ENCODE peak calls at places on chromosomes 13 and 19, in nine cellular contexts. H is foreskin keratinocyte, Q is cardiac fibroblast, U is astrocyte, J is neural progenitor cell, R is esophagus squamous epithelium, Y is PC-9, M is mammary epithelial cell, C is OCI-LY7. I is an unnamed sample.

GRCh38 chr19:47111081-47111589 is 2.4 kb downstream of the ZC3H4 start:
- DNase-seq in Q (no peak), J (peak), Y (no peak), M (peak), R (no peak), C (peak), H (no peak), U (no peak), I (peak)

GRCh38 chr13:20231839-20232555 is at the start of gene GJB6:
- DNase-seq in C (no peak), Q (no peak), U (no peak), H (peak), Y (no peak), J (peak), R (no peak), M (peak), I (no peak)

GRCh38 chr13:73754241-73754640 is 380.0 kb downstream of the KLF12 start:
- DNase-seq in M (no peak), R (no peak), U (no peak), C (no peak), J (no peak), Q (no peak), Y (no peak), H (no peak), I (no peak)

GRCh38 chr13:113157206-113157928 is 1.1 kb upstream of the PROZ start:
- DNase-seq in Y (no peak), R (no peak), C (no peak), U (no peak), M (no peak), H (no peak), J (no peak), Q (peak), I (no peak)

GRCh38 chr19:50658438-50659317 is 9.4 kb downstream of the C19orf81 start:
- DNase-seq in Q (peak), C (peak), M (peak), R (no peak), U (no peak), J (peak), H (no peak), Y (no peak), I (no peak)

GRCh38 chr19:38519168-38519567 is 85.7 kb downstream of the RYR1 start:
- DNase-seq in C (no peak), Y (no peak), M (no peak), U (no peak), J (no peak), Q (no peak), H (no peak), R (no peak), I (no peak)

GRCh38 chr19:46748325-46749109 is 2.3 kb upstream of the STRN4 start:
- DNase-seq in J (peak), C (peak), Y (peak), M (no peak), U (no peak), Q (peak), R (no peak), H (no peak), I (peak)

GRCh38 chr19:1624458-1624857 is 19.2 kb upstream of the UQCR11 start:
- DNase-seq in J (peak), R (no peak), H (no peak), C (peak), U (peak), M (no peak), Y (peak), Q (peak), I (peak)

GRCh38 chr19:3671680-3672574 is 28.3 kb downstream of the PIP5K1C start:
- DNase-seq in H (no peak), U (peak), Q (peak), Y (no peak), R (no peak), J (no peak), M (no peak), C (no peak), I (no peak)

GRCh38 chr13:79547821-79548220 is 66.9 kb downstream of the NDFIP2 start:
- DNase-seq in J (no peak), U (peak), H (no peak), C (no peak), Q (no peak), R (no peak), Y (no peak), M (no peak), I (no peak)

GRCh38 chr13:104357174-104357573 is 1291.0 kb upstream of the SLC10A2 start:
- DNase-seq in Y (no peak), U (peak), M (no peak), H (peak), J (peak), Q (peak), R (no peak), C (no peak), I (no peak)

GRCh38 chr19:43809762-43810696 is 7.8 kb upstream of the LYPD5 start:
- DNase-seq in R (no peak), Y (no peak), U (peak), H (peak), Q (peak), C (peak), M (peak), J (peak), I (no peak)
- TF ChIP-seq CTCF in R (peak), Y (peak), U (peak), H (peak), Q (peak), C (peak), M (peak), J (peak), I (peak)

GRCh38 chr19:48617146-48617937 is 1.6 kb downstream of the RPL18 start:
- DNase-seq in H (no peak), C (no peak), Q (no peak), J (no peak), U (no peak), Y (no peak), M (no peak), R (no peak), I (peak)
- TF ChIP-seq CTCF in H (no peak), C (no peak), Q (no peak), J (no peak), U (no peak), Y (no peak), M (no peak), R (no peak), I (no peak)

GRCh38 chr13:33485247-33485646 is 199.7 kb upstream of the STARD13 start:
- DNase-seq in M (no peak), Q (no peak), U (no peak), C (no peak), R (no peak), J (no peak), H (no peak), Y (no peak), I (no peak)

GRCh38 chr13:33490461-33491327 is 205.1 kb upstream of the STARD13 start:
- DNase-seq in Y (no peak), C (no peak), M (no peak), H (no peak), J (peak), R (no peak), U (no peak), Q (peak), I (no peak)

GRCh38 chr13:33483471-33483870 is 197.9 kb upstream of the STARD13 start:
- DNase-seq in U (peak), C (no peak), M (peak), H (peak), J (no peak), Y (no peak), R (no peak), Q (peak), I (no peak)

GRCh38 chr13:33489563-33489962 is 204.0 kb upstream of the STARD13 start:
- DNase-seq in M (no peak), C (no peak), J (peak), H (no peak), Y (no peak), Q (no peak), R (no peak), U (no peak), I (no peak)

GRCh38 chr13:33487575-33488243 is 202.2 kb upstream of the STARD13 start:
- DNase-seq in R (no peak), C (peak), U (no peak), H (peak), J (peak), M (peak), Y (no peak), Q (peak), I (no peak)
- TF ChIP-seq CTCF in R (peak), C (peak), U (no peak), H (peak), J (peak), M (peak), Y (peak), Q (peak), I (peak)

GRCh38 chr19:55212447-55212846 is 3.1 kb upstream of the PTPRH start:
- DNase-seq in C (peak), R (no peak), J (no peak), U (no peak), M (no peak), Q (peak), H (no peak), Y (no peak), I (no peak)
- TF ChIP-seq CTCF in C (peak), R (no peak), J (peak), U (peak), M (peak), Q (peak), H (peak), Y (peak), I (peak)

DNA sequence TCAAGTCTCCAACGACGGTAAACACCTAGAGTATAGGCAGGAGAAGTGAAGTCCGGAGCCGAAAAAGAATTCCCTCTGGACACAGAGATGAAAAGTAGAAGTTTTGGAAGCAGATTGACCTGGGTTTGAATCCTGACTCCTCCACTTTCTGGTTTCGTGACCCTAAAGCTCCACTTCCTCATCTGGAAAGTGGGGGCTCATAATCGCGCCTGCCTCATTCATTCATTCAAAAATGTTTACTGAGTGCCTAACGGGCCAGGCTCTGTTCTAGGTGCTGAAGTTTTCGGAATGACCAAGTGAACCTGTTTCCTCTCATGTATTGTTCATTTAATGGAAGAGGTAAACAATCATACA is 7.1 kb upstream of the EML2 start:
- DNase-seq in J (no peak), U (no peak), H (no peak), C (no peak), Q (no peak), R (no peak), Y (no peak), M (no peak), I (no peak)
- TF ChIP-seq CTCF in J (no peak), U (no peak), H (no peak), C (no peak), Q (no peak), R (no peak), Y (no peak), M (no peak), I (no peak)

GRCh38 chr19:13094771-13095392 is 7.8 kb downstream of the LYL1 start:
- DNase-seq in J (peak), H (no peak), U (no peak), M (no peak), R (no peak), Q (no peak), C (peak), Y (no peak), I (no peak)

GRCh38 chr19:13096968-13097330 is 5.7 kb downstream of the LYL1 start:
- DNase-seq in J (no peak), Q (no peak), C (no peak), U (no peak), H (no peak), R (no peak), Y (no peak), M (no peak), I (no peak)

GRCh38 chr19:13095393-13095784 is 7.3 kb downstream of the LYL1 start:
- DNase-seq in H (no peak), M (no peak), C (peak), Y (no peak), Q (no peak), U (no peak), J (peak), R (no peak), I (no peak)

GRCh38 chr19:13097331-13098258 is 5.1 kb downstream of the LYL1 start:
- DNase-seq in R (no peak), Q (no peak), U (no peak), H (no peak), Y (no peak), M (no peak), J (peak), C (no peak), I (no peak)

GRCh38 chr19:13095934-13096890 is 6.4 kb downstream of the LYL1 start:
- DNase-seq in H (no peak), R (no peak), Y (no peak), C (peak), Q (no peak), M (no peak), U (no peak), J (peak), I (no peak)
- TF ChIP-seq CTCF in H (no peak), R (peak), Y (no peak), C (peak), Q (no peak), M (no peak), U (no peak), J (peak), I (peak)

GRCh38 chr19:13804830-13805683 is 9.8 kb downstream of the ZSWIM4 start:
- DNase-seq in J (peak), H (no peak), Q (no peak), U (no peak), R (no peak), C (no peak), M (no peak), Y (no peak), I (no peak)
- TF ChIP-seq CTCF in J (peak), H (peak), Q (peak), U (no peak), R (peak), C (peak), M (no peak), Y (no peak), I (no peak)

I was measured in CD14-positive monocyte.